ENCODE peak calls at places on chromosomes 5 and 9, in six cellular contexts. One of them, this sample, is unnamed.

GRCh38 chr9:79570449-79571308 is 1.1 kb upstream of the TLE4 start:
- DNase-seq in T-helper 9 cell: no peak
- DNase-seq in B cell: peak; percentile 52
- DNase-seq in NCI-H1417: peak; percentile 56
- DNase-seq in PC-9: no peak
- DNase-seq in NB4: peak; percentile 41
- DNase-seq in this sample: no peak

GRCh38 chr9:72564517-72565281 is 43.3 kb downstream of the TMC1 start:
- DNase-seq in T-helper 9 cell: no peak
- DNase-seq in B cell: no peak
- DNase-seq in NCI-H1417: no peak
- DNase-seq in PC-9: no peak
- DNase-seq in NB4: no peak
- DNase-seq in this sample: no peak

GRCh38 chr5:43410414-43410813 is 1.8 kb downstream of the CCL28 start:
- DNase-seq in T-helper 9 cell: no peak
- DNase-seq in B cell: no peak
- DNase-seq in NCI-H1417: no peak
- DNase-seq in PC-9: no peak
- DNase-seq in NB4: no peak
- DNase-seq in this sample: no peak

GRCh38 chr5:143594913-143595818 is 191.7 kb upstream of the NR3C1 start:
- DNase-seq in T-helper 9 cell: no peak
- DNase-seq in B cell: no peak
- DNase-seq in NCI-H1417: no peak
- DNase-seq in PC-9: peak; percentile 83
- DNase-seq in NB4: no peak
- DNase-seq in this sample: peak; percentile 65

GRCh38 chr5:144581044-144581443 is 410.4 kb downstream of the KCTD16 start:
- DNase-seq in T-helper 9 cell: no peak
- DNase-seq in B cell: no peak
- DNase-seq in NCI-H1417: no peak
- DNase-seq in PC-9: no peak
- DNase-seq in NB4: no peak
- DNase-seq in this sample: no peak

GRCh38 chr9:137613259-137613658 is 5.5 kb upstream of the EHMT1 start:
- DNase-seq in T-helper 9 cell: no peak
- DNase-seq in B cell: no peak
- DNase-seq in NCI-H1417: no peak
- DNase-seq in PC-9: no peak
- DNase-seq in NB4: no peak
- DNase-seq in this sample: no peak

GRCh38 chr5:110221036-110221435 is 505.4 kb downstream of the TMEM232 start:
- DNase-seq in T-helper 9 cell: no peak
- DNase-seq in B cell: no peak
- DNase-seq in NCI-H1417: no peak
- DNase-seq in PC-9: no peak
- DNase-seq in NB4: no peak
- DNase-seq in this sample: no peak

GRCh38 chr5:151298063-151298462 is 5.5 kb downstream of the SLC36A3 start:
- DNase-seq in T-helper 9 cell: no peak
- DNase-seq in B cell: peak; percentile 54
- DNase-seq in NCI-H1417: peak; percentile 56
- DNase-seq in PC-9: no peak
- DNase-seq in NB4: peak; percentile 54
- DNase-seq in this sample: no peak

GRCh38 chr5:154164182-154164581 is 26.4 kb upstream of the GALNT10 start:
- DNase-seq in T-helper 9 cell: no peak
- DNase-seq in B cell: no peak
- DNase-seq in NCI-H1417: peak; percentile 50
- DNase-seq in PC-9: no peak
- DNase-seq in NB4: no peak
- DNase-seq in this sample: no peak

GRCh38 chr5:113757508-113757907 is 244.0 kb downstream of the YTHDC2 start:
- DNase-seq in T-helper 9 cell: no peak
- DNase-seq in B cell: no peak
- DNase-seq in NCI-H1417: no peak
- DNase-seq in PC-9: no peak
- DNase-seq in NB4: no peak
- DNase-seq in this sample: no peak

GRCh38 chr5:1516615-1517601 is 6.9 kb downstream of the LPCAT1 start:
- DNase-seq in T-helper 9 cell: no peak
- DNase-seq in B cell: no peak
- DNase-seq in NCI-H1417: no peak
- DNase-seq in PC-9: peak; percentile 86
- DNase-seq in NB4: no peak
- DNase-seq in this sample: peak; percentile 99

GRCh38 chr5:180596668-180597231 is 5.5 kb upstream of the SCGB3A1 start:
- DNase-seq in T-helper 9 cell: no peak
- DNase-seq in B cell: no peak
- DNase-seq in NCI-H1417: no peak
- DNase-seq in PC-9: no peak
- DNase-seq in NB4: peak; percentile 46
- DNase-seq in this sample: no peak

GRCh38 chr9:16385590-16386578 is 484.6 kb downstream of the BNC2 start:
- DNase-seq in T-helper 9 cell: no peak
- DNase-seq in B cell: no peak
- DNase-seq in NCI-H1417: no peak
- DNase-seq in PC-9: peak; percentile 55
- DNase-seq in NB4: no peak
- DNase-seq in this sample: peak; percentile 15

GRCh38 chr5:5719292-5719691 is 296.8 kb downstream of the ICE1 start:
- DNase-seq in T-helper 9 cell: no peak
- DNase-seq in B cell: no peak
- DNase-seq in NCI-H1417: peak; percentile 89
- DNase-seq in PC-9: no peak
- DNase-seq in NB4: no peak
- DNase-seq in this sample: no peak

GRCh38 chr9:12775963-12776774 is 1.3 kb downstream of the LURAP1L start:
- DNase-seq in T-helper 9 cell: no peak
- DNase-seq in B cell: no peak
- DNase-seq in NCI-H1417: peak; percentile 52
- DNase-seq in PC-9: peak; percentile 65
- DNase-seq in NB4: peak; percentile 50
- DNase-seq in this sample: peak; percentile 83

GRCh38 chr5:153489611-153490010 is 859 bp upstream of the GRIA1 start:
- DNase-seq in T-helper 9 cell: no peak
- DNase-seq in B cell: no peak
- DNase-seq in NCI-H1417: no peak
- DNase-seq in PC-9: no peak
- DNase-seq in NB4: no peak
- DNase-seq in this sample: peak; percentile 32

This sample was measured in trophoblast cell.